ENCODE peak calls at places on chromosomes 7 and 10, in seven cellular contexts. E, B, Y, R, D, J and Z are unnamed samples.

GRCh38 chr10:55630491-55631056 is 730.5 kb downstream of the ZWINT start:
- DNase-seq in E (peak; percentile 32), B (no peak), Y (no peak), R (peak; percentile 66), D (no peak), J (peak; percentile 42), Z (peak; percentile 58)

GRCh38 chr10:25082276-25083204 is 66.1 kb downstream of the THNSL1 start:
- DNase-seq in E (no peak), B (no peak), Y (no peak), R (no peak), D (no peak), J (no peak), Z (no peak)

GRCh38 chr7:30010022-30010421 is 16.5 kb downstream of the FKBP14 start:
- DNase-seq in E (no peak), B (no peak), Y (no peak), R (no peak), D (no peak), J (no peak), Z (no peak)

GRCh38 chr10:102610499-102610898 is 33.8 kb upstream of the TRIM8 start:
- DNase-seq in E (no peak), B (no peak), Y (no peak), R (no peak), D (no peak), J (no peak), Z (no peak)

GRCh38 chr10:128275405-128275804 is 149.2 kb upstream of the MKI67 start:
- DNase-seq in E (no peak), B (no peak), Y (no peak), R (no peak), D (no peak), J (no peak), Z (no peak)

GRCh38 chr10:15796098-15796759 is 64.1 kb downstream of the MINDY3 start:
- DNase-seq in E (no peak), B (no peak), Y (no peak), R (no peak), D (no peak), J (no peak), Z (no peak)

GRCh38 chr7:38306136-38306535 is 32.7 kb upstream of the TARP start:
- DNase-seq in E (peak; percentile 33), B (no peak), Y (no peak), R (no peak), D (no peak), J (no peak), Z (no peak)

GRCh38 chr7:94701555-94701973 is 45.6 kb upstream of the SGCE start:
- DNase-seq in E (peak; percentile 19), B (no peak), Y (no peak), R (no peak), D (no peak), J (no peak), Z (no peak)

GRCh38 chr7:116899308-116899707 is 36.9 kb downstream of the CAPZA2 start:
- DNase-seq in E (peak; percentile 9), B (no peak), Y (no peak), R (no peak), D (no peak), J (no peak), Z (peak; percentile 37)

GRCh38 chr10:52453501-52453900 is 139.4 kb downstream of the DKK1 start:
- DNase-seq in E (no peak), B (no peak), Y (no peak), R (no peak), D (no peak), J (no peak), Z (no peak)

GRCh38 chr7:73436031-73436929 is 2.7 kb downstream of the FZD9 start:
- DNase-seq in E (no peak), B (no peak), Y (no peak), R (no peak), D (no peak), J (no peak), Z (no peak)

GRCh38 chr10:12333382-12334185 is 15.8 kb upstream of the CAMK1D start:
- DNase-seq in E (peak; percentile 92), B (no peak), Y (peak; percentile 48), R (peak; percentile 89), D (peak; percentile 92), J (peak; percentile 77), Z (no peak)

GRCh38 chr7:21352540-21353387 is 75.1 kb upstream of the SP4 start:
- DNase-seq in E (no peak), B (no peak), Y (no peak), R (no peak), D (no peak), J (no peak), Z (no peak)

GRCh38 chr7:50293509-50294179 is 10.9 kb upstream of the IKZF1 start:
- DNase-seq in E (no peak), B (no peak), Y (no peak), R (no peak), D (no peak), J (no peak), Z (no peak)

GRCh38 chr7:105454921-105455320 is 66.2 kb upstream of the SRPK2 start:
- DNase-seq in E (no peak), B (no peak), Y (no peak), R (no peak), D (no peak), J (no peak), Z (no peak)

GRCh38 chr7:128117691-128118090 is 86.5 kb upstream of the LRRC4 start:
- DNase-seq in E (no peak), B (no peak), Y (no peak), R (no peak), D (peak; percentile 48), J (no peak), Z (no peak)

GRCh38 chr7:130894146-130895005 is 160.4 kb upstream of the KLF14 start:
- DNase-seq in E (peak; percentile 72), B (no peak), Y (peak; percentile 91), R (peak; percentile 93), D (peak; percentile 89), J (peak; percentile 91), Z (no peak)

GRCh38 chr10:3554121-3554522 is 230.9 kb downstream of the KLF6 start:
- DNase-seq in E (no peak), B (no peak), Y (no peak), R (no peak), D (no peak), J (no peak), Z (peak; percentile 22)

GRCh38 chr10:73855413-73855812 is 18.9 kb downstream of the CAMK2G start:
- DNase-seq in E (no peak), B (no peak), Y (no peak), R (no peak), D (no peak), J (no peak), Z (no peak)

GRCh38 chr10:34018129-34018528 is 683.7 kb upstream of the NRP1 start:
- DNase-seq in E (peak; percentile 6), B (no peak), Y (no peak), R (no peak), D (no peak), J (no peak), Z (peak; percentile 12)

GRCh38 chr7:154770962-154771361 is 232.0 kb downstream of the PAXIP1 start:
- DNase-seq in E (no peak), B (no peak), Y (no peak), R (no peak), D (no peak), J (no peak), Z (no peak)
- H3K9me3 ChIP-seq in E (no peaks in the 10 kb centered on the region), B (no peaks in the 10 kb centered on the region), Y (no peaks in the 10 kb centered on the region), R (no peaks in the 10 kb centered on the region), D (no peaks in the 10 kb centered on the region), J (no peaks in the 10 kb centered on the region), Z (no peaks in the 10 kb centered on the region)

DNA sequence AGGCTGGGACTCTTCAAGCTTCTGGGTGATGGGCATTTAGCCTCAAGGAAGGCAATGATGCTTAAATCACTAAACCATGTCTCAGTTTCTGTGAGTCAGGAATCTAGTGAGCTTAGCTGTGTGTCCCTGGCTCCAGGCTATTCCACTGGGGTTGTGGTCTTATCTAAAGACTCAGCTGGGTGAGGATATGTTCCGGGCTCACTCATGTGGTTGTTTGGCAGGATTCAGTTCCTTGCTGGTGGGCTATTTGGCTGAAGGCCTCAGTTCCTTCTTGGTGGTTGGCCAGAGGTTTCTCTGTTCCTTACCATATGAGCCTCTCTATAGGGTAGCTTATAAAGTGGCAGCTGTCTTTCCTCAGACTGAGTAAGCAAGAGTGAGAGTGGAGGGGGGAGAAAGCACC is 12.0 kb downstream of the EVX1 start:
- DNase-seq in E (no peak), B (no peak), Y (no peak), R (no peak), D (no peak), J (no peak), Z (no peak)
- H3K27me3 ChIP-seq in E (peaks cover 43% of the 10 kb centered on the region), B (peaks cover 23% of the 10 kb centered on the region), Y (no peaks in the 10 kb centered on the region), R (peaks cover 31% of the 10 kb centered on the region), D (peaks cover 43% of the 10 kb centered on the region), J (peaks cover 55% of the 10 kb centered on the region), Z (peaks cover 62% of the 10 kb centered on the region)

GRCh38 chr7:39515556-39516228 is 50.5 kb upstream of the YAE1 start:
- DNase-seq in E (no peak), B (no peak), Y (no peak), R (no peak), D (no peak), J (no peak), Z (no peak)
- H3K27ac ChIP-seq in E (no peak overlapping the region), B (no peak overlapping the region), Y (no peak overlapping the region), R (no peak overlapping the region), D (no peak overlapping the region), J (no peak overlapping the region), Z (no peak overlapping the region)

GRCh38 chr7:620885-621284 is 101.2 kb upstream of the PDGFA start:
- DNase-seq in E (peak; percentile 8), B (no peak), Y (no peak), R (no peak), D (no peak), J (no peak), Z (no peak)
- H3K9me3 ChIP-seq in E (no peaks in the 10 kb centered on the region), B (peaks cover 25% of the 10 kb centered on the region), Y (peaks cover 9% of the 10 kb centered on the region), R (peaks cover 6% of the 10 kb centered on the region), D (peaks cover 27% of the 10 kb centered on the region), J (peaks cover 29% of the 10 kb centered on the region), Z (no peaks in the 10 kb centered on the region)

DNA sequence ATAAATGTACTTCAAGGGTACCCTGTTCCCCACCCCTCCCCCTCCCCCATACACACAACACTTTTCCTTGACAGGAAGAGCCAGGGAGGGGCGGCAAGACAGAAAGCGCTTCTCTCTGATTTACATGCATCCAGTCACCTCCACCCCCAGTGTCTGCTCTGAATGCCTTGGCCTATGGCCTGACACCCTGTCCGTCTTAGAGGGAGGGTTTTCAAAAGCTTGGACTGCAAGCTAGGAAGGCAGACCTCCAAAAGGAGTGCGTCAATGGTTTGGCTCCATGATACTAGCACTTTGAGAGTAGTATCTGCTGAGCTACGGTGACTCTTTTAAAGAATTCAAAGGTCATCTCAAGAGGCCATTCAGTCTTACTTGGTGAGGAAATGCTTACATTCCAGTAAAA is 20.3 kb upstream of the PAX2 start:
- DNase-seq in E (no peak), B (no peak), Y (no peak), R (no peak), D (peak; percentile 29), J (no peak), Z (peak; percentile 50)
- H3K27me3 ChIP-seq in E (peaks cover 42% of the 10 kb centered on the region), B (peaks cover 40% of the 10 kb centered on the region), Y (no peaks in the 10 kb centered on the region), R (peaks cover 82% of the 10 kb centered on the region), D (peaks cover 96% of the 10 kb centered on the region), J (peaks cover 97% of the 10 kb centered on the region), Z (peaks cover 98% of the 10 kb centered on the region)

DNA sequence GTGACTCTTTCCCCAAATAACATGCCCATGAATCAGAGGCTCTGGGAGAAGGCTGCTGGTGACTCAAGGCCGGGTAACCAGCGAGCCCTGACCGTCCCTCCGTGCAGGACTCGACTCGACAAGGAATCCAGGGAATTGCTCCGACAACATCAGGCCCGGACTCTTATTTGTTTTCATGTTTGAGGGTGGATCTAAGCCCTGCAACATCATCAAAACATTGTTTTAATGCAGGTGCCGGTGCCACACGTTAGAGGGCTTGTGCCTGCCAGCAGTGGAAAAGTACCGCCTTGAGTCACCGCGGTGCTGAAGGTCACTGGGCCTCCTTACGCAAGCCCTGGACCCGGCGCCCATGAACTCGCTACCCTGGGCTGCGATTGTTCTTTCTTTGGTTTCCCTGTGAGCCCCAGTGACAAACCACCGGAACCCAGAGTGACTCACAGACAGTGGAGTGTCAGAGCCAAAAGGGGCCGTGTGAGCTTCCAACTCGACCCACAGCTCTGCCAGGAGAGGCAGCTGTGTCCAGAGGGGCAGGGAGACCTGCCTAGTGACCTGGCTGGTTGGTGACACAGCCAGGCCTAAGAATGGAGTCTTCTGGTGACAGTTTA is 139.4 kb upstream of the SHH start:
- DNase-seq in E (peak; percentile 94), B (no peak), Y (peak; percentile 92), R (peak; percentile 95), D (no peak), J (no peak), Z (no peak)
- H3K27ac ChIP-seq in E (peak overlapping the region; percentile 60), B (no peak overlapping the region), Y (peak overlapping the region; percentile 47), R (peak overlapping the region; percentile 95), D (no peak overlapping the region), J (no peak overlapping the region), Z (no peak overlapping the region)